ENCODE peak calls at places on chromosome 17, in six cellular contexts. Q is HFF-Myc; I is CD4-positive, CD25-positive, alpha-beta regulatory T cell; Y is T-helper 9 cell; Z is activated CD4-positive, alpha-beta T cell treated with anti-CD3 and anti-CD28 coated beads, Interleukin-2, amount 50 U/mL, for 1 hour; H is natural killer cell treated with Interleukin-12 subunit alpha and Interleukin-12 subunit beta and Interleukin-15 and Interleukin-18, amount 100 ng/mL, for 72 hours. B is an unnamed sample.

GRCh38 chr17:72517413-72518237 is 396.8 kb downstream of the SOX9 start:
- DNase-seq in Q (no peak), I (no peak), Y (no peak), Z (no peak), H (no peak), B (no peak)

GRCh38 chr17:32319548-32319905 is 22.4 kb downstream of the C17orf75 start:
- DNase-seq in Q (peak), I (peak), Y (peak), Z (peak), H (peak), B (peak)

GRCh38 chr17:78256705-78257559 is 25.5 kb downstream of the TMEM235 start:
- DNase-seq in Q (no peak), I (no peak), Y (no peak), Z (no peak), H (no peak), B (no peak)

GRCh38 chr17:76441681-76442340 is 11.1 kb downstream of the UBE2O start:
- DNase-seq in Q (no peak), I (no peak), Y (no peak), Z (no peak), H (no peak), B (no peak)

GRCh38 chr17:34579017-34579946 is at the start of gene TMEM132E:
- DNase-seq in Q (no peak), I (no peak), Y (no peak), Z (no peak), H (no peak), B (peak)

GRCh38 chr17:2266045-2266864 is 37.3 kb downstream of the SMG6 start:
- DNase-seq in Q (no peak), I (peak), Y (peak), Z (peak), H (peak), B (no peak)

GRCh38 chr17:27456681-27457404 is 595 bp downstream of the KSR1 start:
- DNase-seq in Q (no peak), I (no peak), Y (no peak), Z (no peak), H (no peak), B (peak)

GRCh38 chr17:43094129-43094834 is 30.9 kb downstream of the BRCA1 start:
- DNase-seq in Q (no peak), I (no peak), Y (no peak), Z (no peak), H (no peak), B (no peak)

GRCh38 chr17:7992516-7992915 is 9.9 kb upstream of the GUCY2D start:
- DNase-seq in Q (no peak), I (no peak), Y (no peak), Z (no peak), H (no peak), B (no peak)

GRCh38 chr17:77464988-77465357 is 324.2 kb downstream of the SEC14L1 start:
- DNase-seq in Q (no peak), I (no peak), Y (no peak), Z (no peak), H (no peak), B (no peak)

GRCh38 chr17:15273141-15273793 is 8.1 kb upstream of the PMP22 start:
- DNase-seq in Q (peak), I (no peak), Y (no peak), Z (no peak), H (no peak), B (no peak)

GRCh38 chr17:44171931-44172455 is 1.5 kb downstream of the ASB16 start:
- DNase-seq in Q (no peak), I (no peak), Y (no peak), Z (no peak), H (no peak), B (no peak)

GRCh38 chr17:8091033-8091687 is 3.6 kb upstream of the ALOX12B start:
- DNase-seq in Q (no peak), I (no peak), Y (no peak), Z (no peak), H (no peak), B (no peak)

GRCh38 chr17:48053758-48054237 is 5.6 kb downstream of the NFE2L1 start:
- DNase-seq in Q (no peak), I (no peak), Y (no peak), Z (no peak), H (no peak), B (no peak)